ENCODE peak calls at places on chromosomes 7 and 10, in six cellular contexts. S is activated CD4-positive, CD25-positive, alpha-beta regulatory T cell treated with anti-CD3 and anti-CD28 coated beads, Interleukin-2, amount 50 U/mL, for 72 hours; N is activated T-cell treated with anti-CD3 and anti-CD28 coated beads, Interleukin-2, amount 50 U/mL, for 72 hours; A is activated CD4-positive, alpha-beta T cell treated with anti-CD3 and anti-CD28 coated beads, Interleukin-2, amount 50 U/mL, for 24 hours; V is heart right ventricle; X is SIG-M5. J is an unnamed sample.

GRCh38 chr7:91424372-91424771 is 160.1 kb downstream of the FZD1 start:
- DNase-seq in V (no peak), N (no peak), A (no peak), S (no peak), X (no peak), J (no peak)

GRCh38 chr10:96673318-96674099 is 46.8 kb downstream of the PIK3AP1 start:
- DNase-seq in S (no peak), V (no peak), X (peak; percentile 3), A (no peak), N (no peak), J (peak; percentile 25)

GRCh38 chr7:144780071-144780608 is 55.7 kb downstream of the TPK1 start:
- DNase-seq in V (no peak), N (no peak), X (no peak), S (no peak), A (no peak), J (no peak)

GRCh38 chr7:135260930-135261721 is 27.5 kb downstream of the STRA8 start:
- DNase-seq in X (no peak), S (no peak), N (no peak), A (no peak), V (no peak), J (no peak)

GRCh38 chr10:27714349-27714748 is 31.3 kb downstream of the MKX start:
- DNase-seq in V (no peak), N (no peak), X (no peak), A (no peak), S (no peak), J (no peak)

GRCh38 chr7:31108097-31108657 is 56.1 kb downstream of the ADCYAP1R1 start:
- DNase-seq in A (no peak), S (no peak), N (no peak), V (no peak), X (no peak), J (no peak)

GRCh38 chr7:153523320-153524015 is 528.7 kb upstream of the DPP6 start:
- DNase-seq in N (no peak), V (peak; percentile 44), S (no peak), X (no peak), A (no peak), J (no peak)

GRCh38 chr7:1854521-1855395 is 184.7 kb downstream of the ELFN1 start:
- DNase-seq in N (no peak), A (no peak), V (peak; percentile 8), S (peak; percentile 13), X (no peak), J (peak; percentile 13)

GRCh38 chr7:131935180-131935579 is 378.8 kb upstream of the PODXL start:
- DNase-seq in S (no peak), A (no peak), X (no peak), V (no peak), N (no peak), J (no peak)

GRCh38 chr10:73644015-73644743 is 2.9 kb upstream of the MYOZ1 start:
- DNase-seq in S (no peak), V (no peak), A (no peak), N (peak; percentile 54), X (no peak), J (no peak)